ENCODE peak calls at places on chromosomes 3 and 15, in seven cellular contexts. B is NCI-H1105, W is EL, X is cardiac fibroblast, V is left ventricle myocardium superior, F is KBM-7, M is C1 segment of cervical spinal cord. Y is an unnamed sample.

GRCh38 chr3:151979914-151980313 is 106.5 kb downstream of the SUCNR1 start:
- DNase-seq in B (no peak), W (no peak), X (no peak), V (no peak), F (peak; percentile 29), M (no peak), Y (no peak)

GRCh38 chr3:158731938-158732855 is at the start of gene RARRES1:
- DNase-seq in B (peak; percentile 31), W (peak; percentile 65), X (peak; percentile 67), V (peak; percentile 86), F (no peak), M (peak; percentile 22), Y (peak; percentile 82)

GRCh38 chr15:27844018-27844666 is 255.0 kb downstream of the OCA2 start:
- DNase-seq in B (no peak), W (no peak), X (peak; percentile 3), V (no peak), F (no peak), M (no peak), Y (no peak)

GRCh38 chr3:111080357-111080937 is 8.8 kb downstream of the NECTIN3 start:
- DNase-seq in B (no peak), W (peak; percentile 72), X (peak; percentile 72), V (no peak), F (peak; percentile 16), M (no peak), Y (no peak)

GRCh38 chr3:138329127-138329983 is at the start of gene NME9:
- DNase-seq in B (peak; percentile 100), W (peak; percentile 87), X (peak; percentile 91), V (peak; percentile 94), F (peak; percentile 87), M (no peak), Y (peak; percentile 71)

GRCh38 chr3:50378024-50378423 is 18.7 kb upstream of the TMEM115 start:
- DNase-seq in B (no peak), W (no peak), X (no peak), V (no peak), F (no peak), M (no peak), Y (no peak)

GRCh38 chr3:183924956-183925355 is 40.3 kb upstream of the PARL start:
- DNase-seq in B (no peak), W (no peak), X (peak; percentile 18), V (no peak), F (no peak), M (no peak), Y (no peak)

GRCh38 chr3:49244589-49245205 is 32.3 kb downstream of the C3orf62 start:
- DNase-seq in B (no peak), W (peak; percentile 16), X (no peak), V (no peak), F (no peak), M (no peak), Y (peak; percentile 15)

GRCh38 chr3:12662593-12663310 is 1.2 kb downstream of the RAF1 start:
- DNase-seq in B (no peak), W (peak; percentile 43), X (no peak), V (peak; percentile 55), F (peak; percentile 47), M (no peak), Y (no peak)

GRCh38 chr3:69855436-69856162 is 116.3 kb downstream of the MITF start:
- DNase-seq in B (no peak), W (peak; percentile 41), X (peak; percentile 48), V (no peak), F (no peak), M (no peak), Y (no peak)

GRCh38 chr3:77190281-77190841 is 150.5 kb downstream of the ROBO2 start:
- DNase-seq in B (no peak), W (no peak), X (peak; percentile 3), V (no peak), F (no peak), M (no peak), Y (no peak)

GRCh38 chr15:60788514-60789091 is 309.7 kb upstream of the ICE2 start:
- DNase-seq in B (no peak), W (no peak), X (no peak), V (no peak), F (no peak), M (no peak), Y (no peak)

GRCh38 chr3:40166997-40167396 is 142.5 kb upstream of the EIF1B start:
- DNase-seq in B (no peak), W (no peak), X (no peak), V (no peak), F (no peak), M (no peak), Y (no peak)

GRCh38 chr15:97977734-97978133 is 17.2 kb downstream of the ARRDC4 start:
- DNase-seq in B (no peak), W (no peak), X (no peak), V (no peak), F (no peak), M (no peak), Y (no peak)

GRCh38 chr3:184320099-184320445 is 5.7 kb downstream of the EIF4G1 start:
- DNase-seq in B (peak; percentile 63), W (peak; percentile 98), X (peak; percentile 98), V (peak; percentile 98), F (no peak), M (peak; percentile 21), Y (peak; percentile 20)

GRCh38 chr3:50245251-50245745 is 9.3 kb downstream of the GNAI2 start:
- DNase-seq in B (no peak), W (no peak), X (no peak), V (no peak), F (no peak), M (no peak), Y (no peak)

GRCh38 chr3:82745544-82745943 is 984.1 kb upstream of the GBE1 start:
- DNase-seq in B (no peak), W (no peak), X (no peak), V (no peak), F (no peak), M (no peak), Y (no peak)

GRCh38 chr3:110754207-110754916 is 317.3 kb upstream of the NECTIN3 start:
- DNase-seq in B (no peak), W (no peak), X (no peak), V (no peak), F (no peak), M (no peak), Y (no peak)

GRCh38 chr15:68774120-68774519 is 46.6 kb downstream of the ANP32A start:
- DNase-seq in B (no peak), W (no peak), X (no peak), V (no peak), F (no peak), M (no peak), Y (no peak)

GRCh38 chr3:171156455-171157005 is 130.0 kb upstream of the SLC2A2 start:
- DNase-seq in B (no peak), W (peak; percentile 37), X (no peak), V (peak; percentile 37), F (no peak), M (no peak), Y (no peak)

GRCh38 chr15:70014860-70015490 is 82.7 kb downstream of the TLE3 start:
- DNase-seq in B (no peak), W (no peak), X (no peak), V (no peak), F (no peak), M (no peak), Y (peak; percentile 91)

GRCh38 chr3:71089271-71089670 is 494.3 kb downstream of the FOXP1 start:
- DNase-seq in B (no peak), W (no peak), X (no peak), V (no peak), F (no peak), M (no peak), Y (no peak)

GRCh38 chr3:43810797-43811196 is 120.1 kb downstream of the ABHD5 start:
- DNase-seq in B (no peak), W (no peak), X (no peak), V (no peak), F (no peak), M (no peak), Y (no peak)

GRCh38 chr15:37585966-37586656 is 348.3 kb upstream of the TMCO5A start:
- DNase-seq in B (no peak), W (peak; percentile 64), X (peak; percentile 28), V (no peak), F (no peak), M (no peak), Y (no peak)

GRCh38 chr15:79923068-79923514 is 26.3 kb upstream of the MTHFS start:
- DNase-seq in B (peak; percentile 11), W (peak; percentile 56), X (peak; percentile 48), V (peak; percentile 78), F (peak; percentile 75), M (no peak), Y (peak; percentile 83)

GRCh38 chr15:67043939-67044771 is 21.2 kb upstream of the SMAD3 start:
- DNase-seq in B (no peak), W (peak; percentile 98), X (peak; percentile 95), V (no peak), F (no peak), M (no peak), Y (no peak)

GRCh38 chr3:53169045-53169831 is 8.2 kb downstream of the PRKCD start:
- DNase-seq in B (no peak), W (no peak), X (no peak), V (no peak), F (peak; percentile 72), M (no peak), Y (no peak)

GRCh38 chr15:69132935-69133861 is 27.2 kb upstream of the GLCE start:
- DNase-seq in B (no peak), W (peak; percentile 55), X (peak; percentile 12), V (no peak), F (no peak), M (no peak), Y (no peak)

Y was measured in GM10248.